ENCODE peak calls at places on chromosomes 5 and 9, in five cellular contexts. F, Z, K, H and G are unnamed samples.

GRCh38 chr9:93810028-93810971 is 144.9 kb downstream of the BARX1 start:
- DNase-seq in H (peak), Z (no peak), K (no peak), F (no peak), G (no peak)

GRCh38 chr9:31519826-31520225 is 864.6 kb upstream of the ACO1 start:
- DNase-seq in F (no peak), Z (no peak), H (no peak), K (no peak), G (no peak)

GRCh38 chr5:15206133-15206532 is 293.8 kb upstream of the FBXL7 start:
- DNase-seq in K (no peak), H (no peak), Z (no peak), F (no peak), G (no peak)

GRCh38 chr5:142770650-142771609 is 753 bp downstream of the ARHGAP26 start:
- DNase-seq in F (peak), H (peak), K (peak), Z (peak), G (peak)

GRCh38 chr9:12855066-12855465 is 80.2 kb downstream of the LURAP1L start:
- DNase-seq in F (no peak), K (no peak), H (no peak), Z (peak), G (no peak)

GRCh38 chr5:116529615-116530014 is 45.0 kb downstream of the SEMA6A start:
- DNase-seq in Z (no peak), F (no peak), K (no peak), H (no peak), G (no peak)

GRCh38 chr9:137027369-137028012 is 546 bp downstream of the ABCA2 start:
- DNase-seq in F (no peak), Z (no peak), H (peak), K (no peak), G (no peak)

GRCh38 chr5:176161431-176161830 is 76.8 kb upstream of the SIMC1 start:
- DNase-seq in K (no peak), F (no peak), H (no peak), Z (no peak), G (no peak)

GRCh38 chr5:65674749-65675148 is 47.2 kb downstream of the SGTB start:
- DNase-seq in H (no peak), Z (peak), K (no peak), F (no peak), G (no peak)

GRCh38 chr9:5622019-5622418 is 6.9 kb upstream of the RIC1 start:
- DNase-seq in F (no peak), H (no peak), K (no peak), Z (peak), G (no peak)

GRCh38 chr5:154972476-154973080 is 31.7 kb downstream of the MRPL22 start:
- DNase-seq in H (peak), Z (peak), F (peak), K (peak), G (peak)

GRCh38 chr9:19460258-19460657 is 51.4 kb downstream of the ACER2 start:
- DNase-seq in K (no peak), H (no peak), F (no peak), Z (no peak), G (no peak)